ENCODE peak calls at places on chromosomes 3 and 15, in four cellular contexts. D is PC-3, F is tibial nerve, W is transverse colon. L is an unnamed sample.

GRCh38 chr15:61051570-61052031 is 177.5 kb downstream of the RORA start:
- DNase-seq in W (peak; percentile 32), F (peak; percentile 25), D (peak; percentile 20), L (no peak)

GRCh38 chr15:47846128-47846868 is 129.0 kb downstream of the SEMA6D start:
- DNase-seq in F (no peak), D (no peak), W (no peak), L (peak; percentile 29)

GRCh38 chr3:56799251-56799882 is 2.4 kb downstream of the ARHGEF3 start:
- DNase-seq in D (peak; percentile 88), W (no peak), F (no peak), L (no peak)

GRCh38 chr3:5122741-5123706 is 932 bp downstream of the ARL8B start:
- DNase-seq in D (peak; percentile 91), W (peak; percentile 32), F (no peak), L (peak; percentile 47)

GRCh38 chr15:74402873-74403589 is 30.7 kb downstream of the SEMA7A start:
- DNase-seq in W (peak; percentile 68), F (no peak), D (no peak), L (no peak)

GRCh38 chr15:38002883-38003477 is 68.5 kb downstream of the TMCO5A start:
- DNase-seq in F (no peak), W (peak; percentile 71), D (peak; percentile 80), L (peak; percentile 45)

GRCh38 chr3:22450785-22451400 is 699.9 kb upstream of the ZNF385D start:
- DNase-seq in D (no peak), F (no peak), W (no peak), L (no peak)

GRCh38 chr15:66564136-66565041 is 1.4 kb downstream of the LCTL start:
- DNase-seq in F (no peak), D (no peak), W (no peak), L (no peak)

GRCh38 chr15:44227584-44227983 is 32.5 kb upstream of the FRMD5 start:
- DNase-seq in D (no peak), F (no peak), W (no peak), L (no peak)

GRCh38 chr15:64894395-64895056 is 17.2 kb upstream of the ANKDD1A start:
- DNase-seq in D (no peak), F (no peak), W (peak; percentile 84), L (no peak)

GRCh38 chr3:138935864-138936762 is 10.8 kb downstream of the FOXL2 start:
- DNase-seq in F (peak; percentile 46), D (peak; percentile 71), W (peak; percentile 69), L (peak; percentile 61)

GRCh38 chr3:167814441-167814951 is 79.0 kb downstream of the SERPINI1 start:
- DNase-seq in F (no peak), W (no peak), D (peak; percentile 80), L (peak; percentile 66)

GRCh38 chr3:123655400-123655799 is 70.5 kb upstream of the HACD2 start:
- DNase-seq in D (no peak), F (no peak), W (no peak), L (no peak)

GRCh38 chr3:154799801-154800200 is 280.3 kb upstream of the MME start:
- DNase-seq in D (no peak), W (no peak), F (no peak), L (no peak)

GRCh38 chr3:70392227-70392626 is 79.8 kb upstream of the MDFIC2 start:
- DNase-seq in W (no peak), F (no peak), D (no peak), L (no peak)

GRCh38 chr3:99925584-99925983 is 107.9 kb downstream of the CMSS1 start:
- DNase-seq in W (peak; percentile 31), F (peak; percentile 17), D (peak; percentile 89), L (no peak)

GRCh38 chr3:125379483-125379882 is 4.4 kb upstream of the ZNF148 start:
- DNase-seq in F (no peak), D (no peak), W (no peak), L (no peak)

GRCh38 chr15:63719281-63719680 is 114.5 kb downstream of the HERC1 start:
- DNase-seq in W (no peak), D (no peak), F (no peak), L (no peak)

GRCh38 chr15:71295242-71296031 is 180.2 kb downstream of the THSD4 start:
- DNase-seq in F (no peak), W (no peak), D (peak; percentile 98), L (no peak)

GRCh38 chr3:190973760-190974159 is 111.3 kb upstream of the GMNC start:
- DNase-seq in D (no peak), F (no peak), W (no peak), L (no peak)

GRCh38 chr3:17741621-17742091 is 775 bp downstream of the TBC1D5 start:
- DNase-seq in W (no peak), D (no peak), F (no peak), L (no peak)

GRCh38 chr15:34023932-34024331 is 15.1 kb downstream of the AVEN start:
- DNase-seq in W (no peak), F (no peak), D (no peak), L (no peak)

GRCh38 chr3:78978037-78978436 is 789.8 kb downstream of the ROBO1 start:
- DNase-seq in W (no peak), F (no peak), D (peak; percentile 59), L (no peak)

GRCh38 chr15:87144775-87145174 is 1065.1 kb downstream of the AGBL1 start:
- DNase-seq in D (peak; percentile 38), F (no peak), W (no peak), L (no peak)

GRCh38 chr3:77081240-77081661 is 41.4 kb downstream of the ROBO2 start:
- DNase-seq in D (peak; percentile 45), W (no peak), F (no peak), L (no peak)

GRCh38 chr3:57706462-57706861 is 13.6 kb upstream of the DENND6A start:
- DNase-seq in D (peak; percentile 94), W (no peak), F (no peak), L (no peak)

GRCh38 chr15:83747050-83747717 is 93.3 kb downstream of the ADAMTSL3 start:
- DNase-seq in W (no peak), F (no peak), D (peak; percentile 59), L (peak; percentile 5)

GRCh38 chr3:13517253-13517977 is 31.5 kb upstream of the FBLN2 start:
- DNase-seq in D (no peak), F (peak; percentile 85), W (no peak), L (no peak)

GRCh38 chr15:85691350-85692240 is 103.1 kb downstream of the KLHL25 start:
- DNase-seq in F (no peak), W (peak; percentile 63), D (no peak), L (no peak)

GRCh38 chr15:85120351-85121113 is 138.9 kb downstream of the PDE8A start:
- DNase-seq in W (no peak), D (no peak), F (no peak), L (peak; percentile 47)

GRCh38 chr3:195203631-195204030 is 67.3 kb downstream of the XXYLT1 start:
- DNase-seq in W (no peak), D (no peak), F (no peak), L (no peak)

GRCh38 chr3:18618723-18619122 is 193.6 kb upstream of the SATB1 start:
- DNase-seq in D (no peak), W (no peak), F (no peak), L (no peak)

GRCh38 chr15:52097176-52097575 is 15.4 kb downstream of the BCL2L10 start:
- DNase-seq in F (no peak), D (no peak), W (no peak), L (no peak)

DNA sequence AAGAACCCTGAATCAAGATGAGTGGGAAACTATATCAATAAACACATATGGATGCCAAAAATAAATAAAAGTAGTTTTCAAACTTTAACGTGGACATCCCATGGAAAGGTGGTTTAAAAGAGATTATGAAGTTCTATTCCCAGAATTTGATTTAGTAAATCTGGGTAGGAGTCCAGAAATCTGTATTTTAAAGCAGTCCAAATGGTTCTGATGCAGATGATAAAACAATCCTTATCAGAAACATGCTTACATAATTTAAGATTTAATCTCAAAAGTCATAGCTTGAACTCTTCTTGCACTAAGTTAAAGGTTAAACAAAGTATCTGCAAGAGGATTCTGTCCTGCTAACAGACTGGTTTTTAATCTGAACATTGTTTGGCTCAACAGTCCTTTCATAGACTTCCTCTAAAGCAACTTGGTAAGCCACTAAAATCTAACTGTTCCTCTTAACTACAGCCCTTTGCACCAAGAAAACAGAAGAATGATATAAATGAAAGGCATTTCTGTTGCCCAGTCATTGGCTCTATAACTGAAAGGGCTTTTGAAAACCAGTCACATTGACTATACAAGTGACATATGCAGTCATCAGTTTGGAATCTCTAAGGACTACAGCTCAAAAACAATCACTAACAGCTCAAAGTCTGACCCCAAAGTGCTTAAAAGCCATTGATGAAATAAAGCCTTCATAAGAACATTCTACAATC is 23.4 kb upstream of the MAP4 start:
- DNase-seq in D (peak; percentile 66), W (no peak), F (no peak), L (no peak)
- H3K27ac ChIP-seq in D (peak overlapping the region; percentile 21), W (peak overlapping the region; percentile 66), F (peak overlapping the region; percentile 69), L (peak overlapping the region; percentile 83)

GRCh38 chr15:39193611-39194010 is 387.3 kb upstream of the THBS1 start:
- DNase-seq in D (no peak), F (no peak), W (no peak), L (no peak)

GRCh38 chr15:39192376-39192775 is 388.5 kb upstream of the THBS1 start:
- DNase-seq in F (no peak), D (no peak), W (no peak), L (no peak)

GRCh38 chr15:39194431-39194830 is 386.4 kb upstream of the THBS1 start:
- DNase-seq in F (no peak), D (peak; percentile 57), W (no peak), L (no peak)

GRCh38 chr15:39191871-39192281 is 389.0 kb upstream of the THBS1 start:
- DNase-seq in D (peak; percentile 88), F (no peak), W (no peak), L (no peak)

DNA sequence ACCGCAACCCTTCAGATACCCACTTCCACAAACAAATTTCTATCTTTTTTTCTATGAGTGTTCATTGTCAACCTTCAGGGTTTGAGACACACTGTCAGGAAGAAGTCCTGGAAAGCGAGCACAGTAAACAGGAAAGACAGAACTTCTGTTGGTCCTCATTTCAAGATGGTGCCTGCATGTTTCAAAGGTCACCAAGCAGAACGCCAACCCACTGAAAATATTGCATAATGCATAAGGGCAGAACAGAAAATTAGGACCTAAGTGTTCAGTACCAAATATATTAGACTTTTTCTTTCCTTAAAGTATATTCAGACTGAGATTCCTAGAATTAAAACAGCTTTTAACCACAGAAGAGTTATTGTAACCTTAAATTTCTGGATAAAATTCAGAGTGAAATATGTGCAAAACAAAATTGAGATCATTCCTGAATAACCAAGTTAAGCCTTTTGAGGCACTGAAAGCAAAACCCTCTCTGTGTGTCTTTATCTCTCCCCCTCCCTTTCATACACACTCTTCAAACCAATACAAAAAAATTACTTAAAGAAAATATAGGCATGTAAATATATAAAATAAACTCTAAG is 387.8 kb upstream of the THBS1 start:
- DNase-seq in F (no peak), W (no peak), D (no peak), L (no peak)
- H3K27ac ChIP-seq in F (no peak overlapping the region), W (no peak overlapping the region), D (peak overlapping the region; percentile 69), L (no peak overlapping the region)

GRCh38 chr3:11956781-11957180 is 47.4 kb upstream of the SYN2 start:
- DNase-seq in D (no peak), W (no peak), F (no peak), L (no peak)

GRCh38 chr3:11950576-11950975 is 53.6 kb upstream of the SYN2 start:
- DNase-seq in F (no peak), W (no peak), D (peak; percentile 51), L (no peak)

GRCh38 chr3:11953350-11953749 is 50.8 kb upstream of the SYN2 start:
- DNase-seq in W (no peak), F (no peak), D (no peak), L (no peak)

GRCh38 chr3:11953778-11954177 is 50.4 kb upstream of the SYN2 start:
- DNase-seq in D (no peak), W (no peak), F (no peak), L (no peak)

GRCh38 chr3:11954312-11954934 is 49.8 kb upstream of the SYN2 start:
- DNase-seq in F (no peak), W (peak; percentile 58), D (no peak), L (no peak)
- H3K27ac ChIP-seq in F (no peak overlapping the region), W (no peak overlapping the region), D (no peak overlapping the region), L (no peak overlapping the region)

GRCh38 chr3:37032961-37033360 is 39.6 kb downstream of the MLH1 start:
- DNase-seq in W (no peak), F (no peak), D (no peak), L (no peak)
- H3K27ac ChIP-seq in W (peak overlapping the region; percentile 7), F (no peak overlapping the region), D (no peak overlapping the region), L (no peak overlapping the region)